ENCODE peak calls at places on chromosomes 3 and 15, in six cellular contexts. I is IMR-90, T is H9, P is mesendoderm, K is neuronal stem cell, H is H1. N is an unnamed sample.

GRCh38 chr15:91885714-91886265 is 32.3 kb downstream of the SLCO3A1 start:
- DNase-seq in I (no peak), T (no peak), P (peak), K (no peak), H (peak), N (no peak)

GRCh38 chr15:71127083-71127482 is 11.8 kb downstream of the THSD4 start:
- DNase-seq in I (no peak), T (no peak), P (no peak), K (no peak), H (no peak), N (no peak)

GRCh38 chr15:89406218-89406716 is 71.6 kb upstream of the POLG start:
- DNase-seq in I (no peak), T (no peak), P (no peak), K (no peak), H (no peak), N (no peak)

GRCh38 chr15:64131547-64131946 is 20.0 kb upstream of the SNX22 start:
- DNase-seq in I (no peak), T (no peak), P (no peak), K (no peak), H (no peak), N (no peak)

GRCh38 chr3:149507491-149508324 is 33.2 kb downstream of the TM4SF4 start:
- DNase-seq in I (no peak), T (no peak), P (no peak), K (no peak), H (no peak), N (peak)

GRCh38 chr3:191030983-191031382 is 168.1 kb upstream of the OSTN start:
- DNase-seq in I (no peak), T (no peak), P (no peak), K (no peak), H (no peak), N (no peak)

GRCh38 chr15:78457101-78457500 is 19.1 kb downstream of the IREB2 start:
- DNase-seq in I (peak), T (no peak), P (no peak), K (no peak), H (no peak), N (peak)

GRCh38 chr15:31197497-31198414 is 96.2 kb upstream of the TRPM1 start:
- DNase-seq in I (no peak), T (peak), P (peak), K (peak), H (peak), N (peak)

GRCh38 chr3:194675081-194675640 is 3.2 kb upstream of the LSG1 start:
- DNase-seq in I (no peak), T (no peak), P (no peak), K (no peak), H (no peak), N (no peak)

GRCh38 chr3:101848754-101849713 is at the start of gene NFKBIZ:
- DNase-seq in I (peak), T (peak), P (peak), K (peak), H (peak), N (peak)
- H2BK120ac ChIP-seq in I (peak), T (no peak), P (no peak), K (peak), H (no peak), N (peak)

GRCh38 chr15:67147410-67147949 is 82.1 kb downstream of the SMAD3 start:
- DNase-seq in I (no peak), T (no peak), P (no peak), K (no peak), H (no peak), N (no peak)

GRCh38 chr15:67146875-67147381 is 81.5 kb downstream of the SMAD3 start:
- DNase-seq in I (peak), T (no peak), P (peak), K (no peak), H (no peak), N (peak)

GRCh38 chr15:67149859-67150824 is 84.7 kb downstream of the SMAD3 start:
- DNase-seq in I (peak), T (peak), P (peak), K (peak), H (no peak), N (peak)

GRCh38 chr15:67149068-67149841 is 83.9 kb downstream of the SMAD3 start:
- DNase-seq in I (no peak), T (no peak), P (no peak), K (no peak), H (no peak), N (peak)

GRCh38 chr15:67148196-67148701 is 82.8 kb downstream of the SMAD3 start:
- DNase-seq in I (peak), T (no peak), P (no peak), K (no peak), H (no peak), N (peak)
- H3K18ac ChIP-seq in I (peak), T (no peak), P (no peak), K (no peak), H (no peak), N (peak)

DNA sequence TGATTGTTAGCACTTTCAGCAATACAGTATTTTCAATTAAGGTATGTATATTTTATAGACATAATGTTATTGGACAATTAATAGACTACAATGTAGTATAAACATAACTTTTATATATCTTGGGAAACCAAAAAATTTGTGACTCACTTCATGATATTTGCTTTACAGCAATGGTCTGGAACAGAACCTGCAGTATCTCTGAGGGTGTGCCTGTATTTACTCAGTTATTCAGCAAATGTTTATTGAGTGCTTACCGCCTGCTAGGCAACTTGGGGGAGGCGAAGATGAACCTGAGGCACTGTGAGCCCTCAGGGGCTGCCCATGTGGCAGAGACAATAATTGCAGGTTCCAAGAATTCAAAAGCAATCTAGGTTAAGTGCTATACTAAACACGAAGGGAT is 144.8 kb downstream of the GABRB3 start:
- DNase-seq in I (no peak), T (no peak), P (peak), K (no peak), H (no peak), N (no peak)
- H2BK120ac ChIP-seq in I (no peak), T (no peak), P (no peak), K (no peak), H (no peak), N (no peak)

DNA sequence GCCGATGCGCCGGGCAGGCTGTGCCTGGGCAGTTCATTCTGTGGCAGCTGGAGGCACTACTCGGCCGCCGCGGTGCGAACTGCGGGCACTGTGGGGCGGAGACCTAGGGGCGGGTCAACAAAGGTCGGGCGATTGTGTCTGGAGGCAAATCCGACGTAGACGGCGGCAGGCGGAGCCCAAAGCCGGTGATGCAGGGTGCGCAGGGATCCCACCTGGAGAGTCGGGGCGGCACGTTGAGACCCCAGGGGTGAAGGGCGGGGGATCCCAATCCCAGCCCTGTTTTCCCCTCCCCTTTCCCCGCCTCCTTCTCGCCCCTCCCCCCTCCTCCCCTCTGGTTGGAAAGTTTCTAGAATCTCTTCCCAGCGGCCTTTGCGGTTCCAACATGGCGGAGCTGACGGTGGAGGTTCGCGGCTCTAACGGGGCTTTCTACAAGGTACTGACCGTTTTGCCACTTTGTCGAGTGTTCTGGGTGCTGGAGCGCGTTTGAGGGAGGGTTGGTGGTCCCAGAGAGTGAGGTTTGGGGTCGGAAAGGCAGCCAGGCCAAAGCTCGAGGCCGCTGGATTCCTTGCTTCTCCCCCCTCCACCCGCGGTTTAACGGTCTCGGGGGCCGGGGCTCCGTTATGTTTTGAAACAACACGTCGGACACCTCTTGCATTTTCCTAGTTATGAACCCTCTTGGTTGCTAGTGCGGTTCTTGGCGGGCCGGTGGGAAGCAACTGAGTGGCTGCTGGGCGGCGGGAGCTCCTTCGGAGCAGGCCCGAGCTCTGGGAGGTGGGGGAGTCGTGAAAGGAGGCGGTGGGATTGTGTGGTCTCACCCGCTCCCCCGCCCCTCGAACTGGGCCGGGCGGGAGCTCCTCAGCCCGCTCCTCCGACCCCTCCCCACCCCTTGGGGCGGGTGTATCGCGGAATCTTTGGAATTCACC is at the start of gene FXR1:
- DNase-seq in I (peak), T (peak), P (peak), K (peak), H (peak), N (peak)
- H3K18ac ChIP-seq in I (peak), T (peak), P (peak), K (peak), H (peak), N (peak)

GRCh38 chr3:58059349-58060321 is 51.4 kb downstream of the FLNB start:
- DNase-seq in I (peak), T (no peak), P (peak), K (no peak), H (no peak), N (peak)
- H2BK120ac ChIP-seq in I (peak), T (no peak), P (no peak), K (no peak), H (no peak), N (peak)

GRCh38 chr3:128485283-128486156 is 7.5 kb downstream of the GATA2 start:
- DNase-seq in I (no peak), T (no peak), P (no peak), K (no peak), H (no peak), N (no peak)

GRCh38 chr3:128484404-128485282 is 8.4 kb downstream of the GATA2 start:
- DNase-seq in I (no peak), T (peak), P (peak), K (no peak), H (no peak), N (no peak)

GRCh38 chr3:128482175-128482856 is 10.7 kb downstream of the GATA2 start:
- DNase-seq in I (peak), T (no peak), P (no peak), K (no peak), H (no peak), N (peak)

GRCh38 chr3:128482857-128483656 is 9.9 kb downstream of the GATA2 start:
- DNase-seq in I (peak), T (peak), P (peak), K (no peak), H (no peak), N (peak)

DNA sequence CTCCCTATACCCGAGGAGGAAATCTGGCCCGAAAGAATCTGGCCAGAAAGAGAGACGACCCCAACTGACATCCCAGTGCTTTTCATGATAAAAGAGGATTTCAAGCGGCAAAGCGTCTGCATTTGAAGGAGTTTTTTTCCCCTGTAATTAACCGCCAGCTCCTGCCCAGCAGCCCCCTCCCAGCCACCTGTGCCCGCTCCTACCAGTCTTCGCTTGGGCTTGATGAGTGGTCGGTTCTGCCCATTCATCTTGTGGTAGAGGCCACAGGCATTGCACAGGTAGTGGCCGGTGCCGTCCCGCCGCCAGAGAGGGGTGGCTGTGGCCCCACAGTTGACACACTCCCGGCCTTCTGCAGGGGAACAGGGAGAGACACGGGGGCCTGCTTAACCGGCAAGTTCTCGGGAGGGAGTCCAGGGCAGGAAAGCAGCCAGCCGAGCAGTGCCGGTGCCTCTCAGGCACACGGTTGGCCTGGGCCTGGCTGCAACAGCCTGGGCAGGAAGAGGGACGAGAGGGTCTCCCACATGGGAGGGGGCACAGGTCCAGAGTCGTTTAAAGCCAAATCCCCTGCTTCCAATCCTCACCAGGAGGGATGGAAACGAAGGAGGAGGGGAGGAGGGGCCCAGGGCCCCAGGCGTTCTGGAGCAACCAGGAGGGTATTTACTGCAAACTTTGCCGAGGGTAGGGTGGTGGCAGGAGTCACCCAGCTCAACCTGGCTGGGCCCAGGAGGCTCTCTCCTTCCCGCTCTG is 9.2 kb downstream of the GATA2 start:
- DNase-seq in I (no peak), T (peak), P (peak), K (no peak), H (no peak), N (peak)
- H3K18ac ChIP-seq in I (peak), T (no peak), P (no peak), K (peak), H (peak), N (peak)

N was measured in mesenchymal stem cell.